ENCODE peak calls at places on chromosomes 4 and X, in four cellular contexts. I is A549, J is tibial artery, D is MM.1S. Z is an unnamed sample.

GRCh38 chr4:173531085-173531965 is 1.3 kb upstream of the HAND2 start:
- DNase-seq in D (no peak), I (no peak), J (no peak), Z (no peak)

GRCh38 chrX:150429577-150429976 is 66.5 kb downstream of the MAMLD1 start:
- DNase-seq in J (no peak), D (no peak), I (no peak), Z (no peak)

GRCh38 chrX:150143721-150144440 is 205.6 kb upstream of the EOLA2 start:
- DNase-seq in D (no peak), I (no peak), J (no peak), Z (no peak)

GRCh38 chrX:100687546-100687945 is 43.5 kb downstream of the SRPX2 start:
- DNase-seq in I (no peak), J (no peak), D (no peak), Z (no peak)

GRCh38 chr4:140186651-140187315 is 32.8 kb upstream of the MAML3 start:
- DNase-seq in J (no peak), D (no peak), I (peak), Z (no peak)

GRCh38 chrX:119406739-119407138 is 7.6 kb downstream of the SLC25A43 start:
- DNase-seq in J (no peak), I (no peak), D (no peak), Z (no peak)

GRCh38 chr4:57370691-57371090 is 260.5 kb upstream of the IGFBP7 start:
- DNase-seq in D (no peak), I (no peak), J (no peak), Z (no peak)

GRCh38 chr4:70678383-70678999 is 9.8 kb upstream of the UTP3 start:
- DNase-seq in D (peak), I (no peak), J (no peak), Z (no peak)

GRCh38 chr4:156515295-156515694 is 456.3 kb downstream of the PDGFC start:
- DNase-seq in J (no peak), I (no peak), D (no peak), Z (no peak)

GRCh38 chr4:156516698-156517097 is 454.9 kb downstream of the PDGFC start:
- DNase-seq in I (no peak), D (no peak), J (no peak), Z (no peak)

GRCh38 chr4:156517956-156518355 is 453.6 kb downstream of the PDGFC start:
- DNase-seq in J (no peak), I (no peak), D (no peak), Z (no peak)

GRCh38 chr4:156521631-156522030 is 450.0 kb downstream of the PDGFC start:
- DNase-seq in D (no peak), J (no peak), I (no peak), Z (no peak)

GRCh38 chr4:156517546-156517945 is 454.1 kb downstream of the PDGFC start:
- DNase-seq in I (no peak), D (no peak), J (no peak), Z (no peak)
- H3K27ac ChIP-seq in I (no peak), D (no peak), J (no peak), Z (no peak)

GRCh38 chr4:145773581-145774234 is 93.8 kb downstream of the C4orf51 start:
- DNase-seq in J (no peak), D (peak), I (no peak), Z (no peak)
- H3K27ac ChIP-seq in J (no peak), D (peak), I (no peak), Z (no peak)

DNA sequence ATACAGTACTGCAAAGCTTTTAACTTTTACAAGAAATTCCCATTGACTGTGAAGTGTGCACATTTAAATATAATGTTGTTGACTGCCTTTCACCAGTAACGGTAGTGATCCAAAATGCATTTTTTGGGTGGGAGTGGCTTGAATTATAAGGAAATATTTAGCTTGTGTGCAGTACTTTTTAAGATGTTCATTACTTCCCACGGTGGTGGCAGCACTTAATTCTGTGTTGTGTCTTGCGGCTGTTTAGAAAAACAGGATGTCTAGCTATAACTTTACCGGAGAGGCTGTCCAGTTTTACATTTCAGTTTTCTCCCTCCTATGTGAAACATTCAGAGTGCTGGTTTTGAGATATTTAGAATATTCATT is 1.7 kb downstream of the TMEM131L start:
- DNase-seq in D (no peak), J (no peak), I (no peak), Z (no peak)
- H3K27ac ChIP-seq in D (no peak), J (peak), I (no peak), Z (peak)

DNA sequence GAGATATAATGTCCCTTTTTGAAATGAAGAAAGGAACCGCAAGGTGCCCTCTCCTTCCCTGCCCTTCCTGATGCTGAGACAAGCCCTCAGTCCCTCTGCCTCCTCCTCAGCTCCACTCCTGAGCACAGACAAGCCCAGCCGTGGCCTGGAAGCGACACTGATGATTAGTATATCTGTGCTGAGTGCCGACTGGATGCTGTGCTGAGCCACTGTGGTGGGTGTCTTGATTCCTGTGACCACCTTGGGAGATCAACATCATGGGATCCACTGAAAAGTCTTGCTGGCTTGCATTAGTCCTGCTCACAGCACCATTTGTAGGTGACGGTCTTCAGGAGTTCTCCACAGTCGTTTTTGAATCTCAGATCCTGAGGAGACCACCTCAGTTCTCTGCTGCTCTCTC is 59.5 kb upstream of the HGFAC start:
- DNase-seq in D (no peak), J (no peak), I (no peak), Z (no peak)
- H3K27ac ChIP-seq in D (no peak), J (no peak), I (no peak), Z (no peak)

GRCh38 chr4:48350871-48351270 is 9.5 kb downstream of the SLAIN2 start:
- DNase-seq in D (no peak), I (no peak), J (no peak), Z (no peak)
- H3K27ac ChIP-seq in D (no peak), I (no peak), J (no peak), Z (no peak)

GRCh38 chr4:155319506-155319905 is 57.3 kb downstream of the MAP9 start:
- DNase-seq in I (no peak), J (no peak), D (no peak), Z (no peak)
- H3K27ac ChIP-seq in I (no peak), J (no peak), D (no peak), Z (no peak)

GRCh38 chrX:76987381-76987780 is 459.8 kb upstream of the FGF16 start:
- DNase-seq in J (no peak), D (no peak), I (no peak), Z (no peak)
- H3K27ac ChIP-seq in J (no peak), D (no peak), I (no peak), Z (no peak)